ENCODE peak calls at places on chromosomes 2 and 18, in seven cellular contexts. One of them, this sample, is unnamed.

GRCh38 chr2:36554531-36554930 is 43.4 kb downstream of the FEZ2 start:
- DNase-seq in spleen: no peak
- DNase-seq in IMR-90: no peak
- DNase-seq in K562: no peak
- DNase-seq in breast epithelium: no peak
- DNase-seq in HepG2: no peak
- DNase-seq in vagina: no peak
- DNase-seq in this sample: no peak

GRCh38 chr2:193818801-193819499 is 1624.2 kb upstream of the TMEFF2 start:
- DNase-seq in spleen: peak
- DNase-seq in breast epithelium: no peak
- DNase-seq in IMR-90: no peak
- DNase-seq in HepG2: no peak
- DNase-seq in K562: no peak
- DNase-seq in vagina: no peak
- DNase-seq in this sample: no peak

GRCh38 chr18:36307513-36307912 is 10.0 kb downstream of the FHOD3 start:
- DNase-seq in vagina: peak
- DNase-seq in K562: no peak
- DNase-seq in HepG2: no peak
- DNase-seq in IMR-90: peak
- DNase-seq in spleen: no peak
- DNase-seq in breast epithelium: no peak
- DNase-seq in this sample: no peak

GRCh38 chr2:80322337-80322920 is 17.9 kb upstream of the LRRTM1 start:
- DNase-seq in spleen: no peak
- DNase-seq in IMR-90: no peak
- DNase-seq in vagina: no peak
- DNase-seq in HepG2: no peak
- DNase-seq in K562: no peak
- DNase-seq in breast epithelium: no peak
- DNase-seq in this sample: no peak

GRCh38 chr2:30677861-30678385 is 129.3 kb downstream of the CAPN13 start:
- DNase-seq in vagina: no peak
- DNase-seq in IMR-90: no peak
- DNase-seq in spleen: no peak
- DNase-seq in breast epithelium: no peak
- DNase-seq in K562: no peak
- DNase-seq in HepG2: no peak
- DNase-seq in this sample: no peak

GRCh38 chr2:231531408-231532188 is 1.4 kb upstream of the NMUR1 start:
- DNase-seq in IMR-90: peak
- DNase-seq in vagina: no peak
- DNase-seq in spleen: no peak
- DNase-seq in K562: no peak
- DNase-seq in breast epithelium: no peak
- DNase-seq in HepG2: no peak
- DNase-seq in this sample: no peak

GRCh38 chr2:118496870-118497611 is 350.4 kb downstream of the EN1 start:
- DNase-seq in breast epithelium: no peak
- DNase-seq in IMR-90: no peak
- DNase-seq in K562: no peak
- DNase-seq in spleen: no peak
- DNase-seq in HepG2: no peak
- DNase-seq in vagina: no peak
- DNase-seq in this sample: no peak

GRCh38 chr2:215210082-215210481 is 71.7 kb upstream of the ABCA12 start:
- DNase-seq in K562: no peak
- DNase-seq in spleen: no peak
- DNase-seq in IMR-90: no peak
- DNase-seq in HepG2: no peak
- DNase-seq in vagina: no peak
- DNase-seq in breast epithelium: no peak
- DNase-seq in this sample: no peak

GRCh38 chr2:70127920-70128444 is 40.7 kb downstream of the PCBP1 start:
- DNase-seq in IMR-90: no peak
- DNase-seq in spleen: no peak
- DNase-seq in vagina: no peak
- DNase-seq in breast epithelium: no peak
- DNase-seq in HepG2: no peak
- DNase-seq in K562: no peak
- DNase-seq in this sample: no peak

GRCh38 chr2:70133127-70133452 is 45.8 kb downstream of the PCBP1 start:
- DNase-seq in HepG2: no peak
- DNase-seq in spleen: no peak
- DNase-seq in breast epithelium: no peak
- DNase-seq in IMR-90: no peak
- DNase-seq in vagina: no peak
- DNase-seq in K562: no peak
- DNase-seq in this sample: no peak

GRCh38 chr2:70133521-70134348 is 46.5 kb downstream of the PCBP1 start:
- DNase-seq in spleen: peak
- DNase-seq in HepG2: no peak
- DNase-seq in IMR-90: no peak
- DNase-seq in vagina: no peak
- DNase-seq in breast epithelium: no peak
- DNase-seq in K562: no peak
- DNase-seq in this sample: no peak

DNA sequence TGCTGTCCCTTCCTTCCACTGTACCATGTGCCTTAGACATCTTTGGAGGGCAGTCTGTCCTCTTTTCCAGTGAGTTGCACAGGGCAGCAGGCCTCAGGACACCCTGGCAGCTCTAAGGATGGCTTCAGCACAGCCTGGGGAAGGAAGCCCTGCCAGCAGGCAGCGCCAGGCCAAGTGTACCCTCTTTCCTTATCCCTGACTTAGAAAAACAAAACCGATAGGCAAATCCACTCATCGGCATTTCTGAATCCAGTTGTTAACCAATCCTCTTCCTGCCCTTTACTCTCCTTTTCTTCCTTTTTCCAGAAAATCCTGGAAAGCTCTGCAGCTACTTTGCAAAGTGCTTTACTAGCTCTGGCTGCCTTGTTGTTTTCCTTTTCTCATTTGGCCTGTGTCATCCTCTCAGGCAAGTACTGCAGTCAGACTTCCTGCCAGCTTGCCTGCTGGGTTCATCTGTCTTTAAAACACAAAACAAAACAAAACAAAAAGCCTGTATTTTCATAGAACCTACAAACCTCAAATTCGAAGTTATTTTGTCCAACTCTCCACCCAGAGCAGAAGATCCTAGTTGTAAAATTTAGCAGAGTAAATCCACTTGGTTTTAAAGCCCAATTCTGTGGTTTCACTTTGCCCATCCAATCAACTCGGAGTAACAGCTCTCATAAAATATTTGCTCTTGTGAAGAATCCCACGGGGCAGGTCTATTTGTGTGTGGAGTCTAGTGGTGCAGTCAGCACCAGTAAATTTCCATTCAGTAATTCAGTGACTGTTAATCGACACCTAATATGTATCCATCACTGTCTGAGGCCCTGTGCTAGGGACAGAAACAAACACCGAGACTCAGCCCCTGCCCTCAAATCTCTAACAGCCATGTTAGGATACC is 45.2 kb downstream of the PCBP1 start:
- DNase-seq in IMR-90: peak
- DNase-seq in HepG2: peak
- DNase-seq in spleen: peak
- DNase-seq in K562: no peak
- DNase-seq in breast epithelium: no peak
- DNase-seq in vagina: no peak
- DNase-seq in this sample: no peak
- TF ChIP-seq POLR2A in IMR-90: no peak
- TF ChIP-seq POLR2A in HepG2: peak
- TF ChIP-seq POLR2A in spleen: no peak
- TF ChIP-seq POLR2A in K562: peak
- TF ChIP-seq POLR2A in breast epithelium: no peak
- TF ChIP-seq POLR2A in vagina: no peak
- TF ChIP-seq POLR2A in this sample: peak

GRCh38 chr18:907171-907879 is 2.7 kb downstream of the ADCYAP1 start:
- DNase-seq in breast epithelium: no peak
- DNase-seq in IMR-90: no peak
- DNase-seq in vagina: no peak
- DNase-seq in HepG2: no peak
- DNase-seq in spleen: no peak
- DNase-seq in K562: no peak
- DNase-seq in this sample: no peak

GRCh38 chr18:908631-909621 is 4.3 kb downstream of the ADCYAP1 start:
- DNase-seq in K562: no peak
- DNase-seq in spleen: no peak
- DNase-seq in IMR-90: no peak
- DNase-seq in HepG2: no peak
- DNase-seq in breast epithelium: no peak
- DNase-seq in vagina: no peak
- DNase-seq in this sample: no peak

GRCh38 chr18:907880-908512 is 3.3 kb downstream of the ADCYAP1 start:
- DNase-seq in vagina: no peak
- DNase-seq in HepG2: no peak
- DNase-seq in breast epithelium: no peak
- DNase-seq in spleen: no peak
- DNase-seq in K562: no peak
- DNase-seq in IMR-90: no peak
- DNase-seq in this sample: no peak

GRCh38 chr18:910247-910646 is 5.6 kb downstream of the ADCYAP1 start:
- DNase-seq in K562: no peak
- DNase-seq in HepG2: no peak
- DNase-seq in spleen: no peak
- DNase-seq in vagina: no peak
- DNase-seq in breast epithelium: no peak
- DNase-seq in IMR-90: no peak
- DNase-seq in this sample: no peak

GRCh38 chr18:911025-911424 is 6.4 kb downstream of the ADCYAP1 start:
- DNase-seq in K562: no peak
- DNase-seq in HepG2: no peak
- DNase-seq in IMR-90: no peak
- DNase-seq in vagina: no peak
- DNase-seq in spleen: no peak
- DNase-seq in breast epithelium: no peak
- DNase-seq in this sample: no peak
- H3K4me3 ChIP-seq in K562: no peak
- H3K4me3 ChIP-seq in HepG2: no peak
- H3K4me3 ChIP-seq in IMR-90: no peak
- H3K4me3 ChIP-seq in vagina: no peak
- H3K4me3 ChIP-seq in spleen: no peak
- H3K4me3 ChIP-seq in breast epithelium: no peak
- H3K4me3 ChIP-seq in this sample: no peak

GRCh38 chr2:98504386-98505109 is 59.9 kb downstream of the INPP4A start:
- DNase-seq in IMR-90: no peak
- DNase-seq in breast epithelium: no peak
- DNase-seq in spleen: no peak
- DNase-seq in vagina: peak
- DNase-seq in HepG2: no peak
- DNase-seq in K562: no peak
- DNase-seq in this sample: no peak
- TF ChIP-seq CTCF in IMR-90: no peak
- TF ChIP-seq CTCF in breast epithelium: no peak
- TF ChIP-seq CTCF in spleen: no peak
- TF ChIP-seq CTCF in vagina: no peak
- TF ChIP-seq CTCF in HepG2: no peak
- TF ChIP-seq CTCF in K562: no peak
- TF ChIP-seq CTCF in this sample: no peak

GRCh38 chr2:111121028-111121872 is 536 bp downstream of the BCL2L11 start:
- DNase-seq in IMR-90: no peak
- DNase-seq in vagina: no peak
- DNase-seq in K562: peak
- DNase-seq in breast epithelium: peak
- DNase-seq in spleen: peak
- DNase-seq in HepG2: peak
- DNase-seq in this sample: peak

GRCh38 chr2:111123751-111124150 is 3.0 kb downstream of the BCL2L11 start:
- DNase-seq in IMR-90: no peak
- DNase-seq in K562: no peak
- DNase-seq in vagina: no peak
- DNase-seq in breast epithelium: no peak
- DNase-seq in spleen: peak
- DNase-seq in HepG2: no peak
- DNase-seq in this sample: no peak

GRCh38 chr2:111120253-111121027 is at the start of gene BCL2L11:
- DNase-seq in HepG2: peak
- DNase-seq in vagina: no peak
- DNase-seq in IMR-90: peak
- DNase-seq in K562: peak
- DNase-seq in spleen: peak
- DNase-seq in breast epithelium: peak
- DNase-seq in this sample: peak

GRCh38 chr2:111121873-111122630 is 1.3 kb downstream of the BCL2L11 start:
- DNase-seq in HepG2: peak
- DNase-seq in K562: peak
- DNase-seq in spleen: peak
- DNase-seq in IMR-90: peak
- DNase-seq in vagina: no peak
- DNase-seq in breast epithelium: peak
- DNase-seq in this sample: peak

DNA sequence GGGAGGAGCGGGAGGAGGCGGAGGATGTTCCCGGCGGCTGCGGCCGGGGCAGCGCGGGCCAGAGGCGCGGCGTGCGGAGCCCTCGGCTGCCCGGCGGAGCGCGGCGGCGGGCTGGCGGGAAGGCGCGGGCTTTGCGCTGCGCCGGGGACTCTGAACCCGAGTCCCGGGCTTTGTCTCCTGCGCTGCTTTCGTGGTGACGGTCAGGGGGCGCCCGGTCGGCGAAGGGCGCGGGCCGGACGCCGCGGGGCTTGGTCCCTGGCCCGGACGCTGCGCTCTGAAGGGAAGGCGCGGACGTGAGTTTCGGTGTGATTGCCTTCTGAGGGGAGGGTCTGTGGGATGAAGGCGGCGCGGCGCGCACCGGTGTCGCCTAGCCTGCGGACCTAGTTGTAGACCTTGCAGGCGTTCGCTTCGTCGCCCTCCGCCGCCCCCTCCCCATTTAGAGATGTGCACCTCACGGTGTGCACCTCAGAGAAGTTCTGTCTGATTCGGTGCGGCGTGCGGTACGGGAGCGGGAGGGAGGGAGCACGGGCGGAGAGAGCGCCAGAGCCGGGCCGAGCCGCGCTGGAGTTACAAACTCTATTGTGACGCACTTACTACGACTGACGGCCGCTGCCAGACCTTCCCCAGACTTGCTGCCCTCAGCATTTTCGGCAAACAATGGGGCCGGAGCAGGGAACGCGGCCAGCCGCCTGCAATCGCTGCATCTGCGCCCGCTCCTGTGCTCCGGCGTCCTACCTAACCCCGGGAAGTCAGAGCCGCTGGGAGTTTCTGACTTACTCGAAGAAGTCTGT is 2.1 kb downstream of the BCL2L11 start:
- DNase-seq in vagina: no peak
- DNase-seq in breast epithelium: peak
- DNase-seq in HepG2: peak
- DNase-seq in IMR-90: peak
- DNase-seq in spleen: peak
- DNase-seq in K562: no peak
- DNase-seq in this sample: peak
- TF ChIP-seq POLR2A in vagina: no peak
- TF ChIP-seq POLR2A in breast epithelium: peak
- TF ChIP-seq POLR2A in HepG2: no peak
- TF ChIP-seq POLR2A in IMR-90: no peak
- TF ChIP-seq POLR2A in spleen: no peak
- TF ChIP-seq POLR2A in K562: no peak
- TF ChIP-seq POLR2A in this sample: peak